ENCODE peak calls at places on chromosomes 6 and 20, in four cellular contexts. I is A549, W is body of pancreas, M is NB4. J is an unnamed sample.

GRCh38 chr6:2719053-2719375 is 31.7 kb downstream of the MYLK4 start:
- DNase-seq in I (no peak), W (no peak), M (no peak), J (no peak)

GRCh38 chr6:126302191-126302590 is 37.7 kb upstream of the CENPW start:
- DNase-seq in I (no peak), W (no peak), M (no peak), J (no peak)

GRCh38 chr20:3168079-3168828 is 5.1 kb downstream of the LZTS3 start:
- DNase-seq in I (no peak), W (peak), M (no peak), J (peak)

GRCh38 chr6:15962449-15962764 is 166.5 kb upstream of the MYLIP start:
- DNase-seq in I (no peak), W (no peak), M (no peak), J (no peak)

GRCh38 chr6:68967549-68968300 is 332.6 kb downstream of the ADGRB3 start:
- DNase-seq in I (peak), W (peak), M (peak), J (peak)

GRCh38 chr20:35954907-35955251 is 577 bp upstream of the SCAND1 start:
- DNase-seq in I (peak), W (no peak), M (peak), J (peak)

GRCh38 chr6:157779705-157780604 is 43.1 kb upstream of the SNX9 start:
- DNase-seq in I (no peak), W (no peak), M (peak), J (no peak)

GRCh38 chr20:10332656-10333421 is 101.2 kb downstream of the MKKS start:
- DNase-seq in I (no peak), W (no peak), M (no peak), J (no peak)

GRCh38 chr20:59042151-59042795 is at the start of gene PRELID3B:
- DNase-seq in I (peak), W (peak), M (peak), J (peak)

GRCh38 chr6:143027058-143027457 is 33.6 kb upstream of the AIG1 start:
- DNase-seq in I (no peak), W (peak), M (peak), J (peak)

GRCh38 chr6:119568580-119568979 is 219.0 kb upstream of the MAN1A1 start:
- DNase-seq in I (no peak), W (no peak), M (no peak), J (no peak)

GRCh38 chr6:165805067-165805525 is 142.1 kb upstream of the PDE10A start:
- DNase-seq in I (no peak), W (no peak), M (no peak), J (no peak)

GRCh38 chr6:89295981-89296380 is 19.1 kb downstream of the GABRR2 start:
- DNase-seq in I (no peak), W (no peak), M (no peak), J (no peak)

GRCh38 chr6:83633149-83633548 is 75.8 kb downstream of the SNAP91 start:
- DNase-seq in I (no peak), W (no peak), M (peak), J (no peak)

GRCh38 chr20:8147476-8147875 is 15.4 kb downstream of the PLCB1 start:
- DNase-seq in I (no peak), W (peak), M (no peak), J (no peak)

GRCh38 chr6:167094820-167095637 is 27.9 kb upstream of the CCR6 start:
- DNase-seq in I (no peak), W (no peak), M (peak), J (no peak)

GRCh38 chr6:20853828-20854227 is 319.6 kb downstream of the CDKAL1 start:
- DNase-seq in I (no peak), W (no peak), M (no peak), J (no peak)

GRCh38 chr20:46438156-46438750 is 31.8 kb upstream of the ELMO2 start:
- DNase-seq in I (peak), W (no peak), M (peak), J (peak)

GRCh38 chr6:6002809-6003333 is 3.9 kb downstream of the NRN1 start:
- DNase-seq in I (no peak), W (no peak), M (no peak), J (no peak)

GRCh38 chr6:105886066-105886811 is 199.9 kb upstream of the PRDM1 start:
- DNase-seq in I (no peak), W (peak), M (peak), J (no peak)

DNA sequence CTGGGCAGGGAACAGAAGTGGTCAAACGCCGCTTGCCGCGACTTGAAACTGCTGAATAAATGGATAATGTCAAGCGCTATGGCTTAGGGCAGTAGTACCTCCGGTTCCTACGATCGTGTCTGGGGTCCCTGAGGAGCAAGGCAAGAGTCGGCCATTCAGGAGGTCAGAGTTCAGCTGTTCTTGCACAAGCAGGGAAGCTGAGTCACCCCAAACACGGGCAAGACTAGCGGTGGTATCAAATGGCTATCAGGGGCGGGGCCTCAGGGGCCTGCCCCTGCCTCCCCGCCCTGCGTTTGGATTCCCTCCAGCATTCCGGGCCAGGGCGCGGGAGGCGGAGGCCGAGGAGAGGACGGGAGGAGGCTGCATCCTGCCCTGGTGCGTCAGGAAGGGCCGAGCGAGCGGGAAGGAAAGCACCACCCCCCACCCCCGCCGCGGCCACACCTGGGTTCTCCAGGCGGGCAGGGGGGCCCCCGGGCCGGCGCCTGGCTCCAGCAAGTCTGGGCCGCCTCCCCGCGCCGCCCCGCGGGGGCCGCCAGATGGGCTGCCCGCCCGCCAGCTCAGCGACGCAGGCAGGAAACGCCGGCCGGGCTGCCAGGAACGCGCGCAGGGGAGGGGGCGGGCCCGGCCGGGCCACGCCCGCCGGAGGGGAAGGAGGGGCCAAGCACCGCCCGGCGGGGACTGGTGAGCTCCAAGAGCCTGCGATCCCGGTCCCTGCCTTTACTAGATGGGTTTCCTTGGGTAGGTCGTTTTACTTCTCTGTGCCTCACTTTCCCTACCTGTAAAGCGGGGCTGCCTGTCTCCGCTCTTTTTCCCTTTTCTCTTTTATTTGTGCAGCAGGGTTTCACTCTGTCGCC is 32.2 kb upstream of the ID1 start:
- DNase-seq in I (peak), W (peak), M (peak), J (peak)
- TF ChIP-seq POLR2A in I (peak), W (peak), M (peak), J (peak)

GRCh38 chr6:80001337-80001736 is 3.1 kb upstream of the TTK start:
- DNase-seq in I (no peak), W (no peak), M (no peak), J (no peak)

GRCh38 chr6:80003841-80004198 is 629 bp upstream of the TTK start:
- DNase-seq in I (no peak), W (no peak), M (peak), J (no peak)

GRCh38 chr6:80006541-80006940 is 2.1 kb downstream of the TTK start:
- DNase-seq in I (no peak), W (no peak), M (no peak), J (no peak)

GRCh38 chr6:80005406-80005805 is 957 bp downstream of the TTK start:
- DNase-seq in I (no peak), W (no peak), M (no peak), J (no peak)

GRCh38 chr6:80004199-80005072 is at the start of gene TTK:
- DNase-seq in I (peak), W (peak), M (peak), J (peak)
- TF ChIP-seq POLR2A in I (no peak), W (peak), M (peak), J (peak)

GRCh38 chr6:53647437-53648094 is 18.0 kb downstream of the KLHL31 start:
- DNase-seq in I (no peak), W (no peak), M (peak), J (no peak)

GRCh38 chr6:53654745-53655240 is 10.8 kb downstream of the KLHL31 start:
- DNase-seq in I (no peak), W (no peak), M (no peak), J (no peak)

GRCh38 chr6:53648571-53648970 is 17.0 kb downstream of the KLHL31 start:
- DNase-seq in I (no peak), W (no peak), M (no peak), J (no peak)

GRCh38 chr6:53651149-53651763 is 14.3 kb downstream of the KLHL31 start:
- DNase-seq in I (peak), W (peak), M (peak), J (peak)

GRCh38 chr6:53651764-53652401 is 13.7 kb downstream of the KLHL31 start:
- DNase-seq in I (peak), W (peak), M (no peak), J (peak)
- TF ChIP-seq POLR2A in I (peak), W (peak), M (no peak), J (peak)

DNA sequence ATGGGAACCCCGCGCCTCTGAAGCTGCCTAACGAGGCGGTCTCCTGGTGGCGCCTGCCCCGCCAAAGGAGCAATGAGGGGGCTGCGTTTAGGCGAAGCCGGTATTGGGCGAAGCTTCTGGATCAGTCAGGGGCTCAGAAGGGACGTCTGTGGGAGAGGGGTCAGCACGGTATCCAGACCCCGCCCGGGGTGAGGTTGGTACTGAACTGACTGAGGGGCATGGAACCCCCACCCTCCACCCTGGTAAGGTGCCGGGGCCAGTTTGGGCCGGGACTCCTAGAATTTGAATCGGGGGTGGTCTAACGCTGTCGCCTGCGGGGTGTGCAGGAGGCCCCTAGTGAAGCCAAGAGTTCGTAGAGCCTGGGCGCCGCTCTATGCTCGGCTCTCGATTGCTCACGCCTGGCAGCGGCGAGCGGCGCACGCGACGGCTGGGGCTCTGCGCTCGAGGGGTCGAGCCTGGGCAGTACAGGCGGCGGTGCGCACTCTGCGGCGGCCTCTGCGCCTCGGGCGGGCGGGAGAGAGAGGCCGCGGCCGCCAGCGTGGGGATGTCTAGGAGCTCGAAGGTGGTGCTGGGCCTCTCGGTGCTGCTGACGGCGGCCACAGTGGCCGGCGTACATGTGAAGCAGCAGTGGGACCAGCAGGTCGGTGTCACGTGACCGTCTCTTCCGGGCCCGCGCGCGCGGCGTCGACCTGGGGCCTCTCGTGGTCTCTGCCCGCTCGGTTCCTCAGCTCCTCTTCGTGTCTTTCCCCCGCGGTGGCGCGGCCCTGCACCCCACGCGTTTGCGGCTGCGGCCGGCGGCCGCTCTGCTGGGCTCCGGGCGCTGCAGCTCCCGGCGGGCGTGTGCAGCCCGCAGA is at the start of the genes KAT14 and PET117:
- DNase-seq in I (peak), W (peak), M (peak), J (peak)
- TF ChIP-seq POLR2A in I (peak), W (peak), M (peak), J (peak)

GRCh38 chr6:7587631-7588100 is 2.3 kb upstream of the SNRNP48 start:
- DNase-seq in I (no peak), W (no peak), M (no peak), J (no peak)
- TF ChIP-seq POLR2A in I (no peak), W (no peak), M (no peak), J (no peak)

DNA sequence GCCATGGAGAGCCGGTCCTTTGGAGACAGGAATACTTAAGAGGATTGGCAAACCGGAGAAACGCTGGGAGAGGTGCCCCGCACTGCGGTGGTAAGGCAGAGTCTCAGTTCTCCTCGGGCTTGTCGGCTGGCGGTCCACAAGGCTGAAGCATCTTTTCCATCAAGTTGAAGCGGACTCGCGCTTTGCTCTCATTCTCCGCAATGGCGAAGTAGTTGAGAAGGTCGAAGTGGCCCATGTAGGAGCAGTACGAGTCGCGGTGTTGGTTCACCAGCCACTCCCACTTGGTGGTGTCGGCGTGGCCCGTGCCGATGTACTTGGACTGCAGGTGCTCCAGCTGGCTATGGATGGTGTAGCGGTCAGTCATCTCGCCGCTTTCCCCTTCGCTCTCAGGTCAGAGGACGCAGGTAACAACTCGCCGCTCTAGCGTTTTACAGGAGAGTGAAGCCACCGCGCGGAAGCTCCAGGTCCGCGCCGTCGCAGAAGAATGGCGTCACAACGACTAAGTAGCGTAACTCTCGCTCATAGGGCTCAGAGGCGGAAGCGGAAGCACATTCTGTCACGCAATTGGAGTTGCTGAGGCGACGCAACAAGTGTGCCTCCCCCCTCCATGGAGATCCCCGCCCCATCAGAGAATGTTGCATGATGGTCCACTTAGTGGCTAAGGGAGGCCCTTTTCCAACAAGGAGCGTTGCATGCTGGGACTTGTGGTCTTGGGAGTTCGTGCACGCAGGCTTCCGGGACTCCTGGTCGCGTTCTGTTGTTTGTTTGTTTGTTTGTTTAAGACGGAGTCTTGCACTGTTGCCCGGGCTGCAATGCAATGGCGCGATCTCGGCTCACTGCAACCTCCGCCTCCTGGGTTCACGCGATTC is at the start of gene SF3B5:
- DNase-seq in I (peak), W (peak), M (peak), J (peak)
- TF ChIP-seq POLR2A in I (peak), W (peak), M (peak), J (peak)

DNA sequence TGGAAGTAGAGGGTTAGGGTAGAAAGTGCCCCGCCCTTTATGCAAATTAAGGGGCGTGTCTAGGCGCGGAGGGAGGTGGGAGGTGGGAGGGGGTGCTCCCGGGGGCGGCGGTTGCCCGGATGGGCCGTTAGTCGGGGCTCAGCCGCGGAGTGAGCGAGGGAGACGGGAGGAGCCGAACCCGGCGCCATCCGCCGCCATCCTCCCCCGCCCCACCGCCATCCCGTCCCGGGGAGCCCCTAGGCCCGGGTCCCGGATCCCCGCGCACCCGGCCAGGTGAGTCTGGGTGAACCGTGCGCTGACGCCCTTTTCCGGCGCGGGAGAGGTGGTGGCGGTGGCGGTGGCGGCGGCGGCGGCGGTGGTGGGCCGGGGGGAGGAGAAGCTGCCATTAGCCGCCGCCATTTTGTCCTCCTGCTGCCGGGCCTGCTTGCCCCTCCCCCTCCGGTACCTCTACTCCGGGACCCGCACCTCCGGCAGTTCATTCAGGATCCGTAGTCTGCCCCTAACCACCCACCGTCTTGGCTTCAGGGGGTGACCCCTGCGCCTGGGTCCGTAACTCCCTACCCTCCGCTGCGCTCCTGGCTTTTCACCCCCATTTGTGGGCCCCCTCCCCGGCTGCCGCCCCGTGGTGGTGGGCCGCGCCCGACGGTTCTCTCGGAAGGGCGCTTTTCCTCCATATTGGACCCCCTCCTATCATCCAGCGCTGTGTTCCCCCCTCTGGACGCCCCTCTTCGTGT is at the start of gene PRRC2A:
- DNase-seq in I (peak), W (peak), M (peak), J (no peak)
- TF ChIP-seq POLR2A in I (peak), W (peak), M (no peak), J (peak)

GRCh38 chr6:37691904-37692806 is 5.5 kb downstream of the MDGA1 start:
- DNase-seq in I (peak), W (peak), M (peak), J (peak)
- TF ChIP-seq POLR2A in I (no peak), W (no peak), M (no peak), J (no peak)

GRCh38 chr20:62668441-62669027 is 26.2 kb downstream of the SLCO4A1 start:
- DNase-seq in I (peak), W (peak), M (peak), J (peak)

GRCh38 chr20:62667530-62668440 is 25.5 kb downstream of the SLCO4A1 start:
- DNase-seq in I (no peak), W (no peak), M (no peak), J (peak)

GRCh38 chr20:62665153-62665754 is 23.0 kb downstream of the SLCO4A1 start:
- DNase-seq in I (no peak), W (no peak), M (no peak), J (no peak)

GRCh38 chr20:62665826-62666735 is 23.8 kb downstream of the SLCO4A1 start:
- DNase-seq in I (no peak), W (no peak), M (no peak), J (no peak)

GRCh38 chr20:62666736-62667529 is 24.6 kb downstream of the SLCO4A1 start:
- DNase-seq in I (no peak), W (peak), M (no peak), J (peak)
- TF ChIP-seq POLR2A in I (no peak), W (no peak), M (no peak), J (peak)

GRCh38 chr20:62926229-62927127 is at the start of gene DIDO1:
- DNase-seq in I (peak), W (peak), M (peak), J (peak)
- TF ChIP-seq POLR2A in I (no peak), W (peak), M (peak), J (peak)